ENCODE peak calls at places on chromosomes 5 and 9, in five cellular contexts. B, N, X, L and S are unnamed samples.

GRCh38 chr5:155983954-155984353 is 343.0 kb upstream of the SGCD start:
- DNase-seq in B (no peak), N (no peak), X (no peak), L (no peak), S (no peak)

GRCh38 chr5:38790891-38791290 is 54.9 kb upstream of the OSMR start:
- DNase-seq in B (no peak), N (no peak), X (no peak), L (no peak), S (no peak)

GRCh38 chr5:80656425-80656824 is 1.6 kb upstream of the DHFR start:
- DNase-seq in B (no peak), N (no peak), X (no peak), L (no peak), S (peak)

GRCh38 chr9:113748135-113748534 is 128.0 kb upstream of the ZNF618 start:
- DNase-seq in B (no peak), N (no peak), X (no peak), L (no peak), S (no peak)

GRCh38 chr9:133443982-133444381 is 15.8 kb upstream of the CACFD1 start:
- DNase-seq in B (no peak), N (no peak), X (no peak), L (no peak), S (no peak)

GRCh38 chr5:141838326-141839014 is 39.7 kb downstream of the PCDH1 start:
- DNase-seq in B (no peak), N (no peak), X (no peak), L (no peak), S (no peak)

GRCh38 chr9:115520626-115521025 is 402.7 kb upstream of the TNC start:
- DNase-seq in B (no peak), N (no peak), X (no peak), L (no peak), S (no peak)

GRCh38 chr5:2877520-2877919 is 126.0 kb upstream of the IRX2 start:
- DNase-seq in B (no peak), N (no peak), X (no peak), L (no peak), S (no peak)

GRCh38 chr5:152462021-152462721 is 57.1 kb upstream of the NMUR2 start:
- DNase-seq in B (no peak), N (no peak), X (no peak), L (no peak), S (peak)

GRCh38 chr5:77300457-77300856 is 90.0 kb downstream of the PDE8B start:
- DNase-seq in B (no peak), N (no peak), X (no peak), L (no peak), S (no peak)

GRCh38 chr5:51479840-51480239 is 96.6 kb downstream of the ISL1 start:
- DNase-seq in B (no peak), N (no peak), X (no peak), L (no peak), S (no peak)

GRCh38 chr9:121213136-121213806 is 11.6 kb upstream of the RAB14 start:
- DNase-seq in B (peak), N (peak), X (peak), L (peak), S (peak)

GRCh38 chr5:79225026-79225425 is 10.9 kb upstream of the JMY start:
- DNase-seq in B (no peak), N (no peak), X (no peak), L (no peak), S (no peak)

GRCh38 chr9:97632406-97632991 is 669 bp downstream of the TSTD2 start:
- DNase-seq in B (no peak), N (no peak), X (no peak), L (peak), S (peak)

GRCh38 chr5:157665467-157666085 is 5.8 kb upstream of the C5orf52 start:
- DNase-seq in B (peak), N (no peak), X (no peak), L (no peak), S (no peak)

GRCh38 chr5:130528474-130528873 is 624.2 kb downstream of the CHSY3 start:
- DNase-seq in B (no peak), N (no peak), X (no peak), L (no peak), S (no peak)

GRCh38 chr9:99105152-99106043 is 485 bp downstream of the TGFBR1 start:
- DNase-seq in B (peak), N (peak), X (peak), L (peak), S (peak)

GRCh38 chr9:86944974-86945867 is 2.1 kb downstream of the GAS1 start:
- DNase-seq in B (peak), N (no peak), X (no peak), L (no peak), S (no peak)